ENCODE peak calls at places on chromosomes 6 and 20, in ten cellular contexts. L, Z, G, C, W, P, A, S, X and T are unnamed samples.

GRCh38 chr6:78599526-78599925 is 267.8 kb upstream of the IRAK1BP1 start:
- DNase-seq in L (peak), Z (peak), G (no peak), C (no peak), W (peak), P (no peak), A (no peak), S (no peak), X (no peak), T (no peak)

GRCh38 chr6:3484240-3484639 is 27.4 kb upstream of the SLC22A23 start:
- DNase-seq in L (peak), Z (peak), G (no peak), C (no peak), W (no peak), P (no peak), A (peak), S (no peak), X (no peak), T (no peak)

GRCh38 chr6:1442929-1443328 is 53.6 kb downstream of the FOXF2 start:
- DNase-seq in L (no peak), Z (no peak), G (no peak), C (no peak), W (no peak), P (no peak), A (no peak), S (no peak), X (no peak), T (no peak)

GRCh38 chr6:19697744-19698290 is 139.4 kb upstream of the ID4 start:
- DNase-seq in L (peak), Z (peak), G (peak), C (no peak), W (no peak), P (no peak), A (no peak), S (no peak), X (no peak), T (no peak)

GRCh38 chr6:107628878-107629277 is 139.0 kb downstream of the SOBP start:
- DNase-seq in L (no peak), Z (no peak), G (no peak), C (no peak), W (no peak), P (no peak), A (no peak), S (no peak), X (no peak), T (no peak)

GRCh38 chr6:158284340-158285210 is 27.7 kb upstream of the TULP4 start:
- DNase-seq in L (peak), Z (peak), G (peak), C (peak), W (no peak), P (no peak), A (no peak), S (peak), X (no peak), T (no peak)

GRCh38 chr20:47099749-47100515 is 205.3 kb downstream of the EYA2 start:
- DNase-seq in L (peak), Z (peak), G (no peak), C (no peak), W (no peak), P (no peak), A (no peak), S (no peak), X (no peak), T (no peak)

GRCh38 chr20:36582322-36582721 is 8.9 kb downstream of the TGIF2 start:
- DNase-seq in L (no peak), Z (no peak), G (no peak), C (no peak), W (no peak), P (no peak), A (no peak), S (no peak), X (no peak), T (no peak)

GRCh38 chr6:142845624-142846458 is 99.1 kb downstream of the HIVEP2 start:
- DNase-seq in L (peak), Z (peak), G (no peak), C (peak), W (peak), P (peak), A (no peak), S (no peak), X (peak), T (peak)

GRCh38 chr20:11266571-11266970 is 592.8 kb upstream of the JAG1 start:
- DNase-seq in L (peak), Z (no peak), G (no peak), C (peak), W (peak), P (no peak), A (no peak), S (no peak), X (no peak), T (no peak)

GRCh38 chr20:3051385-3052019 is 5.7 kb downstream of the MRPS26 start:
- DNase-seq in L (no peak), Z (no peak), G (no peak), C (no peak), W (no peak), P (no peak), A (no peak), S (no peak), X (no peak), T (no peak)

GRCh38 chr6:37182736-37183590 is 13.0 kb downstream of the PIM1 start:
- DNase-seq in L (no peak), Z (no peak), G (no peak), C (no peak), W (no peak), P (no peak), A (no peak), S (no peak), X (peak), T (peak)

GRCh38 chr6:36633915-36634314 is 39.8 kb downstream of the SRSF3 start:
- DNase-seq in L (peak), Z (peak), G (peak), C (no peak), W (peak), P (peak), A (no peak), S (no peak), X (peak), T (peak)

GRCh38 chr6:5085638-5086293 is 625 bp downstream of the PPP1R3G start:
- DNase-seq in L (peak), Z (peak), G (no peak), C (peak), W (peak), P (no peak), A (no peak), S (no peak), X (no peak), T (no peak)

GRCh38 chr20:59482581-59483187 is 121.7 kb upstream of the PHACTR3 start:
- DNase-seq in L (no peak), Z (no peak), G (no peak), C (no peak), W (no peak), P (no peak), A (no peak), S (no peak), X (no peak), T (no peak)

GRCh38 chr6:27777614-27778355 is 134.4 kb downstream of the OR2B2 start:
- DNase-seq in L (no peak), Z (no peak), G (no peak), C (peak), W (no peak), P (no peak), A (no peak), S (no peak), X (no peak), T (no peak)

GRCh38 chr6:159582736-159583135 is 110.3 kb downstream of the SOD2 start:
- DNase-seq in L (no peak), Z (no peak), G (no peak), C (no peak), W (no peak), P (no peak), A (no peak), S (no peak), X (no peak), T (no peak)

GRCh38 chr6:107957165-107957908 is 671 bp downstream of the SEC63 start:
- DNase-seq in L (peak), Z (peak), G (peak), C (peak), W (peak), P (peak), A (peak), S (no peak), X (peak), T (peak)

GRCh38 chr6:108078191-108078590 is 3.6 kb upstream of the OSTM1 start:
- DNase-seq in L (no peak), Z (no peak), G (no peak), C (no peak), W (no peak), P (no peak), A (no peak), S (no peak), X (no peak), T (no peak)

GRCh38 chr6:69719602-69720193 is 77.1 kb downstream of the LMBRD1 start:
- DNase-seq in L (peak), Z (peak), G (no peak), C (peak), W (peak), P (no peak), A (peak), S (no peak), X (no peak), T (no peak)

GRCh38 chr6:144104898-144105487 is 9.6 kb upstream of the SF3B5 start:
- DNase-seq in L (peak), Z (peak), G (peak), C (peak), W (peak), P (peak), A (peak), S (peak), X (peak), T (no peak)

DNA sequence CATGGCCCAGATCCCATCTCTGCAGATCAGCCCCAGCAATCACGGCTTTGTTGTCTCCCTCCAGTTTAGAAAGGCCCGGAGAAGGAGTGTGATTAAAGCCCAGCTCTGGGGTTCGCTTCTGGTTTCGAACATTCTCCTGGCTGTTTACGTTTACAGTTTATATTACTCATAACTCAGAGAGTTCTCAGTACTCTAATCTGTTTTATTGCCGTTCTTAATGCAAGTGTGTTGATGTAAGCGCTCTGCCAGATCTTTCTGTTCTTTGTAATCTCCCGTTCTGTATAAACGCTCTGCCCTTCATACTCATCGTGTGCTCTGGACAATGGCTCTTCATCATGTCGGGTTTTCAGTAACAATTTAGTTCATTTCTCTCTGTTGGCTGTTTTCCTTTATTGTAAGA is 118.0 kb upstream of the PRND start:
- DNase-seq in L (peak), Z (no peak), G (peak), C (no peak), W (no peak), P (no peak), A (no peak), S (no peak), X (no peak), T (no peak)
- H3K27ac ChIP-seq in L (peak), Z (no peak), G (peak), C (no peak), W (no peak), P (no peak), A (no peak), S (no peak), X (no peak), T (no peak)

DNA sequence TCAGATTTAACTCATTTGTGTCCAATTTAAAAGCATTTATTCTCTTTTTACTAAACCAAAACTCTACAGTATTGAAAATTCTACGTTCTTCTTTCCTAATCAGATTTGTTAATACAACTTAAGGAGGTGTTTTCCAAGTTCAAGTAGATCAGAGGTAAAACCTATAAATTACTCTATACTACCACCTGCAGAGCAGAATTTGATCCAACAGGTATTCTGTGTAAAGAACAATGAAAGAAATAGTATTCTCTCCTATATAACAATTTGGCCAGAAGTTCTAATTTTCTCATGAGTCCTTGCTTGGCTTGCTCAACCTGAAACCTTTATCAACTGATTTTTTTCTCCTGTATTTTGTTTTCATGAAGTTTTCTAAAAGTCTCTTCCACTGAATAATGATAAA is 28.5 kb upstream of the DST start:
- DNase-seq in L (no peak), Z (no peak), G (no peak), C (no peak), W (no peak), P (no peak), A (no peak), S (no peak), X (no peak), T (no peak)
- H3K27ac ChIP-seq in L (no peak), Z (peak), G (no peak), C (no peak), W (no peak), P (no peak), A (no peak), S (no peak), X (no peak), T (peak)

GRCh38 chr6:30816791-30817739 is 67.3 kb upstream of the DDR1 start:
- DNase-seq in L (no peak), Z (no peak), G (no peak), C (no peak), W (no peak), P (no peak), A (no peak), S (no peak), X (no peak), T (no peak)
- H3K27ac ChIP-seq in L (peak), Z (no peak), G (no peak), C (peak), W (no peak), P (no peak), A (peak), S (peak), X (no peak), T (no peak)

DNA sequence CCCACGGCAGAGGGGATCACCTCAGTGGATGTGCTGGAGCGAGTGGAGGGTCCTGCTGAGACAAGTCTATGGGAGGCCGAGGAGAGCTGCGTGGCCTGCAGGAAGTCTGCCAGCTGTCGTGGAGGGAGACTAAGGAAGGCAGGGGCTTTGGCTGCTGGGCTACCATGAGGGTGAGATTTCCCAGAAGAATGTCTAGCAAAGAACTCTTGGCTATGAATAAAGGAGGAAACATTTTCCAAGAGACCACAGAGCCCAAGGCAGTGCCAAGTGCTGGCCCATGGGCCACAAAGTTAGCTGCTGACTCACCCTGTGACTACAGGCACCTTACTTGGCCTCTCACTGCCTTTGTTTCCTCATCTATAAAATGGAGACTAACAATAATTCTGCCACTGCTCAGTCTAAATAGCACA is 73.4 kb downstream of the PRDM1 start:
- DNase-seq in L (peak), Z (peak), G (peak), C (no peak), W (no peak), P (no peak), A (peak), S (no peak), X (no peak), T (no peak)
- H3K27ac ChIP-seq in L (peak), Z (peak), G (peak), C (peak), W (no peak), P (no peak), A (peak), S (no peak), X (no peak), T (no peak)

GRCh38 chr6:33742837-33743236 is 3.9 kb downstream of the IP6K3 start:
- DNase-seq in L (no peak), Z (no peak), G (no peak), C (no peak), W (no peak), P (no peak), A (no peak), S (no peak), X (no peak), T (no peak)

GRCh38 chr6:33745558-33745957 is 1.1 kb downstream of the IP6K3 start:
- DNase-seq in L (peak), Z (peak), G (no peak), C (no peak), W (no peak), P (no peak), A (no peak), S (no peak), X (no peak), T (no peak)

GRCh38 chr6:33746036-33746600 is 587 bp downstream of the IP6K3 start:
- DNase-seq in L (peak), Z (peak), G (no peak), C (no peak), W (no peak), P (no peak), A (peak), S (no peak), X (no peak), T (no peak)

GRCh38 chr6:33744895-33745546 is 1.7 kb downstream of the IP6K3 start:
- DNase-seq in L (no peak), Z (no peak), G (no peak), C (no peak), W (no peak), P (no peak), A (no peak), S (no peak), X (no peak), T (no peak)

GRCh38 chr6:33744001-33744848 is 2.5 kb downstream of the IP6K3 start:
- DNase-seq in L (peak), Z (peak), G (no peak), C (peak), W (peak), P (peak), A (peak), S (no peak), X (peak), T (peak)
- H3K27ac ChIP-seq in L (no peak), Z (no peak), G (no peak), C (peak), W (no peak), P (no peak), A (peak), S (no peak), X (peak), T (no peak)